ENCODE peak calls at places on chromosomes 7 and 10, in four cellular contexts. W, K, E and H are unnamed samples.

GRCh38 chr10:24897326-24897926 is 55.0 kb downstream of the PRTFDC1 start:
- DNase-seq in K (no peak), E (no peak), W (peak), H (peak)

GRCh38 chr10:28604567-28605536 is 71.9 kb downstream of the WAC start:
- DNase-seq in K (no peak), E (no peak), W (no peak), H (no peak)

GRCh38 chr10:20596911-20597310 is 300.2 kb downstream of the NEBL start:
- DNase-seq in E (no peak), W (peak), K (no peak), H (no peak)

GRCh38 chr7:18575989-18576572 is 80.5 kb downstream of the HDAC9 start:
- DNase-seq in K (no peak), E (no peak), W (no peak), H (no peak)

GRCh38 chr7:23135765-23136164 is 30.2 kb downstream of the KLHL7 start:
- DNase-seq in K (no peak), W (no peak), E (no peak), H (no peak)

GRCh38 chr7:94509879-94510581 is 421 bp downstream of the CASD1 start:
- DNase-seq in W (peak), E (peak), K (peak), H (peak)

GRCh38 chr7:46089281-46089680 is 168.2 kb upstream of the IGFBP3 start:
- DNase-seq in K (no peak), W (peak), E (no peak), H (no peak)

GRCh38 chr10:73110345-73110849 is at the start of gene NUDT13:
- DNase-seq in E (peak), K (peak), W (peak), H (peak)

GRCh38 chr7:45229130-45229920 is 71.7 kb downstream of the RAMP3 start:
- DNase-seq in E (no peak), W (no peak), K (no peak), H (no peak)

GRCh38 chr7:875051-875450 is 1.3 kb upstream of the GET4 start:
- DNase-seq in K (no peak), W (no peak), E (no peak), H (no peak)

GRCh38 chr7:158025651-158026600 is 561.7 kb downstream of the PTPRN2 start:
- DNase-seq in W (no peak), K (no peak), E (no peak), H (no peak)

GRCh38 chr10:69968830-69969229 is 83.8 kb upstream of the MACROH2A2 start:
- DNase-seq in W (no peak), K (peak), E (no peak), H (no peak)

GRCh38 chr10:17375936-17376584 is 78.3 kb downstream of the ST8SIA6 start:
- DNase-seq in K (no peak), E (no peak), W (peak), H (no peak)

GRCh38 chr10:59366310-59366709 is 4.0 kb upstream of the FAM13C start:
- DNase-seq in W (no peak), E (no peak), K (no peak), H (no peak)

GRCh38 chr10:60140681-60141632 is 234.6 kb upstream of the CCDC6 start:
- DNase-seq in K (no peak), E (no peak), W (no peak), H (no peak)

GRCh38 chr7:100894860-100895700 is 608 bp downstream of the ACHE start:
- DNase-seq in E (no peak), W (no peak), K (no peak), H (no peak)

GRCh38 chr7:15507708-15508107 is 54.1 kb downstream of the AGMO start:
- DNase-seq in E (no peak), K (no peak), W (no peak), H (no peak)

GRCh38 chr10:26755443-26755903 is 58.0 kb downstream of the PDSS1 start:
- DNase-seq in E (no peak), W (peak), K (no peak), H (peak)

GRCh38 chr10:95413608-95414007 is 122.8 kb upstream of the PDLIM1 start:
- DNase-seq in E (no peak), W (no peak), K (no peak), H (no peak)

GRCh38 chr10:45353176-45353575 is 20.8 kb upstream of the ALOX5 start:
- DNase-seq in K (no peak), E (no peak), W (no peak), H (no peak)

GRCh38 chr7:55056068-55056467 is 37.3 kb downstream of the EGFR start:
- DNase-seq in E (no peak), W (no peak), K (no peak), H (no peak)

GRCh38 chr10:77004917-77005564 is 632.6 kb downstream of the KCNMA1 start:
- DNase-seq in W (peak), K (no peak), E (no peak), H (peak)

GRCh38 chr10:95741807-95742528 is 14.0 kb upstream of the ENTPD1 start:
- DNase-seq in W (peak), K (no peak), E (no peak), H (no peak)

GRCh38 chr10:43458227-43458626 is 21.3 kb downstream of the ZNF487 start:
- DNase-seq in K (no peak), W (no peak), E (no peak), H (no peak)

GRCh38 chr10:62617702-62618451 is 186.6 kb upstream of the ADO start:
- DNase-seq in E (no peak), W (no peak), K (no peak), H (no peak)

GRCh38 chr7:40232242-40232929 is 97.6 kb downstream of the SUGCT start:
- DNase-seq in E (no peak), W (peak), K (no peak), H (peak)

GRCh38 chr7:80478683-80479082 is 33.2 kb downstream of the GNAT3 start:
- DNase-seq in E (no peak), K (no peak), W (peak), H (peak)

GRCh38 chr10:21552638-21553037 is 18.6 kb downstream of the MLLT10 start:
- DNase-seq in E (no peak), W (no peak), K (no peak), H (no peak)

GRCh38 chr10:110221721-110222261 is 14.4 kb downstream of the MXI1 start:
- DNase-seq in E (no peak), K (peak), W (peak), H (peak)

GRCh38 chr10:72106896-72107295 is 18.5 kb upstream of the SPOCK2 start:
- DNase-seq in K (no peak), W (no peak), E (no peak), H (no peak)

GRCh38 chr7:91288208-91288824 is 24.1 kb downstream of the FZD1 start:
- DNase-seq in E (peak), W (peak), K (no peak), H (no peak)

GRCh38 chr7:68224041-68224534 is 1227.5 kb downstream of the TYW1 start:
- DNase-seq in W (no peak), K (peak), E (no peak), H (no peak)

GRCh38 chr10:14563359-14563758 is 211.3 kb downstream of the FAM107B start:
- DNase-seq in E (no peak), W (no peak), K (no peak), H (no peak)

GRCh38 chr10:14560794-14561765 is 213.6 kb downstream of the FAM107B start:
- DNase-seq in K (no peak), W (no peak), E (peak), H (no peak)

GRCh38 chr10:14562615-14563214 is 212.0 kb downstream of the FAM107B start:
- DNase-seq in K (no peak), W (no peak), E (peak), H (no peak)

GRCh38 chr10:14560274-14560673 is 214.4 kb downstream of the FAM107B start:
- DNase-seq in K (no peak), E (peak), W (no peak), H (peak)

DNA sequence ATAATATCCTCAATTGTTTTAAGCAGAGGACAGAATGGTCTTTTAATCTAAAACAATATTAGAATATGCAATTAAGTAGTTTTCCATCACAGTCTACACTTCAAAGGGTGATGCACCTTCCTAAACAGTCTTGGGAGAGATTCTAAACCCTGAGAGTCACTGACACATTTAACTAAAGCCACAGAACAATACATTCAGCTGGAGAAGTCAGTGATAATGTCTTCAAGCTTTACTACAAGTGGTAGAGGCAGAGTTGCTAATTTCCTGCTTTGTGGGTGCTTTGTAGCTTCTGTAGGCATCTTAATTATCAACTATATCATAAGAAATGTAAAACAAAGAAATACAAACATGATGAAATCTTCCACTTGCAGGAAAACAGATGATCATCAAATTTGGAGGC is 212.5 kb downstream of the FAM107B start:
- DNase-seq in K (no peak), E (no peak), W (no peak), H (no peak)
- TF ChIP-seq CTCF in K (no peak), E (no peak), W (no peak), H (peak)

GRCh38 chr10:116737582-116738358 is 4.6 kb downstream of the HSPA12A start:
- DNase-seq in E (no peak), K (no peak), W (no peak), H (no peak)
- TF ChIP-seq CTCF in E (no peak), K (no peak), W (peak), H (peak)

GRCh38 chr7:37920619-37921339 is at the start of gene EPDR1:
- DNase-seq in E (peak), K (peak), W (peak), H (no peak)
- TF ChIP-seq CTCF in E (peak), K (no peak), W (no peak), H (no peak)

GRCh38 chr7:36208406-36208805 is 55.4 kb downstream of the EEPD1 start:
- DNase-seq in W (peak), E (no peak), K (no peak), H (peak)

GRCh38 chr7:36205844-36206243 is 52.8 kb downstream of the EEPD1 start:
- DNase-seq in W (no peak), E (peak), K (no peak), H (no peak)

GRCh38 chr7:36209814-36210183 is 56.7 kb downstream of the EEPD1 start:
- DNase-seq in E (no peak), K (no peak), W (no peak), H (no peak)

GRCh38 chr7:36208997-36209813 is 56.2 kb downstream of the EEPD1 start:
- DNase-seq in W (no peak), K (no peak), E (no peak), H (peak)

DNA sequence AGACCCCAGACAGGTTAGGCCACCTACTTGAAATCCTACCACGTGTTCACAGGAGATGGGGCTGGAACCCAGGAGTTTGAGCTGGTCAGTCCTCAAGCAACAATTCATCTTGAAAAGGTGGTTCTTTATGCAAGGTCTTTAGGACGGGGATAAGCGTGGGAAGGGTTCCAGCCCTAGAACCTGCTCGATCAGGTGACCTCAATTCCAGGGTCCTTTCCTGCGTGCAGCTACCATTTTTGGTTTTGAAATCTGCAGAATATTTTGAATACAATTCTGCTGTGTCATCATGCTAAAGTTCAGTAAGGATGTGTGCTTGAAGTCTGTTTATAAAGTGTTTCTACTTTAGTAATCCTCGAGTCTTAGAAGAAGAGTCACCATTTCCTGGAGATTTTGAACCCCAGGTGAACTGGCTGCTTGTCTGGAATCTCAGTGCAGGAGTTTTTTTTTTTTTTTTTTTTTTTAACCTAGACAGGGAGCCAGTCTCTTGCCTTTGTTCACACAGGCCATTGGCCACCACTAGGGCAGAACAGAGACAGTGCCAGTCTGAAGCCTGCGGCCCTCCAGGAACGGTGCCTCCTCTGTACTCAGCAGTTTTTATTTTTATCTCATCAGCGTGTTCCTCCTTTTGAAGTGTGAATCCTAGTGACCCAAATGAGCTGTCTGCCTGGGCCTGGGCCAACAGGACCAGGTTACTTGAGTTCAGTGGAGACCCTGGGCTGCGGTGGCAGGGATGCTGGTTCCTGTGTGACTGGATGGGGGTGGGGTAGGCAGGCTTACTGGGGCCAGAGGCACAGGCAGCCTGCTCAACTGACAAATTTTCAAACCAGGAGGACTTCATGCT is 54.6 kb downstream of the EEPD1 start:
- DNase-seq in W (peak), E (peak), K (peak), H (peak)
- TF ChIP-seq CTCF in W (peak), E (no peak), K (no peak), H (peak)

DNA sequence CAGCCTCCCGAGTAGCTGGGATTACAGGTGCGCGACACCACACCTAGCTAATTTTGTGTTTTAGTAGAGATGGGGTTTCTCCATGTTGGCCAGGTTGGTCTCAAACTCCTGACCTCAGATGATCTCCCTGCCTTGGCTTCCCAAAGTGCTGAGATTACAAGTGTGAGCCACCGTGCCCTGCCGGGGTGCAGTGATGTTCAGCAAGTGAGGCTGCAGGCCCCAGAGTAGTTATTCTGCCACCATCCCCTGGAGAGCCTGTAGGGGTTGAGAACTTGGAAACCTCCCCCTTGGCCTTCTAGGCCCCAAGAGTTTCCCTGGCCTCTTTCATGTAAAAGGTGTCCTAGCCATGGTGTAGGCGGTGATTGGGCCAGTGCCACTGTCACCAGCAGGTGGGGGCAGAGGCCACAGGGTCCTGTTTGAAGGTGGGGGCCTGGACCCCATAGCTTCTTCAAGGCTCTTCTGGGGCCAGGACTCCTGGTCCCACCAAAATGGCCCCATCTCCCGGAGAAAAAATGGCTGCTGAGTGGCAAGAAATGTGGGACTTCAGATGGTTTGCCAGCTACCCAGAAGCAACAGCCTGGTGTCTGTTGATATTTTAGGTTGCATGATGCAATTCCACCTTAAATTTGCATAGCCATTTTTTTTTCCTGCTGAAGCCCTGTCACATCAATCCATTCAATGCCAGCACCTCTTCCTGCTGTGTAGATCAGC is 25.5 kb upstream of the INMT start:
- DNase-seq in E (no peak), W (no peak), K (no peak), H (no peak)
- TF ChIP-seq CTCF in E (no peak), W (no peak), K (no peak), H (no peak)

DNA sequence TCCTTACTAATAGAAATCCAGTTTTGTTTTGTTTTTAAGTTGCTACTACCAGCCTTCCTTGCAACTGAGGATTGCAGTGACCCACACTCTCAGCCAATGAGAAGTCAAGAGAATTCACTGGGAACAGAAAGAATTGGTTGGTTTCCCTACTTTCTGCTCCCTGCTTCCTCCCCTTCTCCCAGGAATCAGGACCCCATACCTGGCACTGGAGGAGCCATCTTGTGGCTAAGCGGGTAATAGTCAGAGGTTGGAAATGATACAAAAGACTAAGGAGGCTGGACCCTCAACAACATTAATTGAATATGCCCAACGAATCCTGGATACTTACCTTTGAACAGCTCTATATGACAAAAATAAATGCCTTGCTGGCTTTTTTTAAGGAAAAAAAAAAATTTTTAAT is 6.3 kb downstream of the TMEM176A start:
- DNase-seq in E (no peak), K (no peak), W (no peak), H (no peak)
- TF ChIP-seq CTCF in E (no peak), K (no peak), W (no peak), H (no peak)

GRCh38 chr10:100303724-100304319 is 17.3 kb upstream of the BLOC1S2 start:
- DNase-seq in K (no peak), W (no peak), E (no peak), H (peak)
- TF ChIP-seq CTCF in K (no peak), W (peak), E (peak), H (peak)

GRCh38 chr7:139034855-139035587 is 821 bp downstream of the ZC3HAV1L start:
- DNase-seq in W (peak), E (peak), K (no peak), H (no peak)
- TF ChIP-seq CTCF in W (peak), E (no peak), K (no peak), H (no peak)